ENCODE peak calls at places on chromosome 20, in five cellular contexts. One of them, this sample, is unnamed.

GRCh38 chr20:60761056-60761455 is 491.0 kb upstream of the CDH4 start:
- DNase-seq in NT2/D1: no peak
- DNase-seq in HepG2: no peak
- DNase-seq in H1: no peak
- DNase-seq in GM12878: no peak
- DNase-seq in this sample: no peak

GRCh38 chr20:31718952-31719643 is 3.6 kb downstream of the BCL2L1 start:
- DNase-seq in NT2/D1: no peak
- DNase-seq in HepG2: no peak
- DNase-seq in H1: no peak
- DNase-seq in GM12878: no peak
- DNase-seq in this sample: no peak

GRCh38 chr20:1822564-1823420 is 72.4 kb upstream of the SIRPA start:
- DNase-seq in NT2/D1: no peak
- DNase-seq in H1: no peak
- DNase-seq in HepG2: peak
- DNase-seq in GM12878: no peak
- DNase-seq in this sample: no peak

GRCh38 chr20:46307139-46307998 is 929 bp downstream of the CDH22 start:
- DNase-seq in GM12878: no peak
- DNase-seq in HepG2: peak
- DNase-seq in H1: peak
- DNase-seq in NT2/D1: peak
- DNase-seq in this sample: peak

GRCh38 chr20:57680934-57681914 is 28.6 kb downstream of the PMEPA1 start:
- DNase-seq in NT2/D1: no peak
- DNase-seq in GM12878: peak
- DNase-seq in H1: no peak
- DNase-seq in HepG2: no peak
- DNase-seq in this sample: no peak

GRCh38 chr20:58056021-58056591 is 172.3 kb downstream of the ANKRD60 start:
- DNase-seq in NT2/D1: no peak
- DNase-seq in HepG2: no peak
- DNase-seq in H1: peak
- DNase-seq in GM12878: no peak
- DNase-seq in this sample: no peak

GRCh38 chr20:3825526-3825925 is 5.2 kb downstream of the AP5S1 start:
- DNase-seq in GM12878: no peak
- DNase-seq in HepG2: peak
- DNase-seq in NT2/D1: no peak
- DNase-seq in H1: no peak
- DNase-seq in this sample: no peak

GRCh38 chr20:45098096-45098773 is 2.7 kb downstream of the KCNS1 start:
- DNase-seq in HepG2: no peak
- DNase-seq in NT2/D1: peak
- DNase-seq in H1: peak
- DNase-seq in GM12878: no peak
- DNase-seq in this sample: no peak

GRCh38 chr20:49687595-49688567 is 25.8 kb downstream of the B4GALT5 start:
- DNase-seq in H1: no peak
- DNase-seq in GM12878: no peak
- DNase-seq in HepG2: no peak
- DNase-seq in NT2/D1: no peak
- DNase-seq in this sample: no peak

GRCh38 chr20:3559231-3559630 is 88.4 kb downstream of the ATRN start:
- DNase-seq in HepG2: no peak
- DNase-seq in GM12878: no peak
- DNase-seq in NT2/D1: no peak
- DNase-seq in H1: no peak
- DNase-seq in this sample: no peak

GRCh38 chr20:13868331-13868730 is 83.5 kb downstream of the NDUFAF5 start:
- DNase-seq in GM12878: no peak
- DNase-seq in NT2/D1: no peak
- DNase-seq in H1: no peak
- DNase-seq in HepG2: no peak
- DNase-seq in this sample: no peak

GRCh38 chr20:18079756-18080353 is 22.1 kb upstream of the OVOL2 start:
- DNase-seq in H1: no peak
- DNase-seq in GM12878: no peak
- DNase-seq in HepG2: no peak
- DNase-seq in NT2/D1: no peak
- DNase-seq in this sample: no peak

GRCh38 chr20:46268131-46268611 is 40.1 kb downstream of the CDH22 start:
- DNase-seq in HepG2: no peak
- DNase-seq in H1: no peak
- DNase-seq in NT2/D1: no peak
- DNase-seq in GM12878: no peak
- DNase-seq in this sample: peak

GRCh38 chr20:47031821-47032220 is 137.2 kb downstream of the EYA2 start:
- DNase-seq in NT2/D1: peak
- DNase-seq in GM12878: no peak
- DNase-seq in H1: no peak
- DNase-seq in HepG2: no peak
- DNase-seq in this sample: no peak

GRCh38 chr20:9903048-9903651 is 64.3 kb upstream of the PAK5 start:
- DNase-seq in NT2/D1: peak
- DNase-seq in HepG2: peak
- DNase-seq in GM12878: no peak
- DNase-seq in H1: peak
- DNase-seq in this sample: peak

GRCh38 chr20:4956200-4956810 is 45.0 kb downstream of the SLC23A2 start:
- DNase-seq in HepG2: peak
- DNase-seq in NT2/D1: peak
- DNase-seq in H1: no peak
- DNase-seq in GM12878: no peak
- DNase-seq in this sample: no peak

GRCh38 chr20:62198931-62199330 is 16.1 kb downstream of the MTG2 start:
- DNase-seq in HepG2: no peak
- DNase-seq in NT2/D1: no peak
- DNase-seq in H1: no peak
- DNase-seq in GM12878: no peak
- DNase-seq in this sample: no peak
- TF ChIP-seq SUZ12 in HepG2: no peak
- TF ChIP-seq SUZ12 in NT2/D1: no peak
- TF ChIP-seq SUZ12 in H1: no peak
- TF ChIP-seq SUZ12 in GM12878: no peak
- TF ChIP-seq SUZ12 in this sample: no peak

GRCh38 chr20:11178946-11179654 is 505.3 kb upstream of the JAG1 start:
- DNase-seq in H1: no peak
- DNase-seq in GM12878: no peak
- DNase-seq in HepG2: peak
- DNase-seq in NT2/D1: no peak
- DNase-seq in this sample: no peak
- TF ChIP-seq SUZ12 in H1: no peak
- TF ChIP-seq SUZ12 in GM12878: no peak
- TF ChIP-seq SUZ12 in HepG2: no peak
- TF ChIP-seq SUZ12 in NT2/D1: no peak
- TF ChIP-seq SUZ12 in this sample: no peak

GRCh38 chr20:54132612-54133433 is 41.0 kb downstream of the CYP24A1 start:
- DNase-seq in H1: no peak
- DNase-seq in GM12878: no peak
- DNase-seq in NT2/D1: peak
- DNase-seq in HepG2: peak
- DNase-seq in this sample: no peak
- TF ChIP-seq SUZ12 in H1: no peak
- TF ChIP-seq SUZ12 in GM12878: no peak
- TF ChIP-seq SUZ12 in NT2/D1: no peak
- TF ChIP-seq SUZ12 in HepG2: peak
- TF ChIP-seq SUZ12 in this sample: no peak

GRCh38 chr20:16262594-16262993 is 310.7 kb downstream of the KIF16B start:
- DNase-seq in GM12878: no peak
- DNase-seq in NT2/D1: no peak
- DNase-seq in H1: no peak
- DNase-seq in HepG2: no peak
- DNase-seq in this sample: no peak

GRCh38 chr20:16260911-16261310 is 312.3 kb downstream of the KIF16B start:
- DNase-seq in HepG2: no peak
- DNase-seq in H1: no peak
- DNase-seq in GM12878: no peak
- DNase-seq in NT2/D1: no peak
- DNase-seq in this sample: no peak

GRCh38 chr20:16265334-16265733 is 307.9 kb downstream of the KIF16B start:
- DNase-seq in HepG2: no peak
- DNase-seq in H1: peak
- DNase-seq in GM12878: no peak
- DNase-seq in NT2/D1: no peak
- DNase-seq in this sample: no peak

GRCh38 chr20:16261733-16262277 is 311.4 kb downstream of the KIF16B start:
- DNase-seq in H1: no peak
- DNase-seq in HepG2: no peak
- DNase-seq in GM12878: no peak
- DNase-seq in NT2/D1: no peak
- DNase-seq in this sample: no peak

GRCh38 chr20:16263582-16263981 is 309.7 kb downstream of the KIF16B start:
- DNase-seq in HepG2: no peak
- DNase-seq in H1: no peak
- DNase-seq in GM12878: no peak
- DNase-seq in NT2/D1: no peak
- DNase-seq in this sample: no peak
- TF ChIP-seq SUZ12 in HepG2: no peak
- TF ChIP-seq SUZ12 in H1: no peak
- TF ChIP-seq SUZ12 in GM12878: no peak
- TF ChIP-seq SUZ12 in NT2/D1: no peak
- TF ChIP-seq SUZ12 in this sample: no peak

DNA sequence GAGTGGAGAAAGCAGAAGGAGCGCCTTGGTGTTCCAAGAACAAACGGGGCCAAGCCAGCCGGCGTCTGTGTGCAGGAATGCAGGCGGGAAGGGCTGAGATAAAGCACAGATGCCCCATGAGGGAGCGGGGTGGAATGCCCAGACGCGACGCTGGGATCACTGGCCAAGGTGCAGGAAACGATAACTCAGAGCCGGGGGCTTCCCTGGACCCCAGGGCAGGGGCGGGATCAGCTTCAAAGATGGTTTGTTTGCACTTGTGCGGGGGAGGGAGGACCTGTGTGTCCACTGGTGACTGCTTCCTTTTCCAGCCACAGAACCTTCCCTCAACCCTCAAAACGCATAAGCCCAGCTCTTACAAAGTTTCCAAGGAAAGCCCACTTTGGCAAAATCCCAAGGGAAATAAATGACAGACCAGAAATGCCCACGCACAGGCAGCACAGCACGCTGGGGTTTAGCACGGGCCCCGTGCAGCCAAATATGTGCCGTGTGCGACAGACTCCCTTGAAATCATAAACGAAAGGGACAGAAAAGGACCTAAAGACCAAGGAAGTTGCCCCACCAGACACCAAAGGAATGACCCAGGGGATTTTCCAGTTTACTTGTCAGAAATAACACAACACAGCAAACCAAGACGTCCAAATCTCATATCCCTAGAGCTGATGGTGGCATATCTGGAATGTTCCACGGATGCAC is 113.9 kb downstream of the NFATC2 start:
- DNase-seq in NT2/D1: no peak
- DNase-seq in HepG2: peak
- DNase-seq in H1: no peak
- DNase-seq in GM12878: no peak
- DNase-seq in this sample: no peak
- TF ChIP-seq SUZ12 in NT2/D1: no peak
- TF ChIP-seq SUZ12 in HepG2: no peak
- TF ChIP-seq SUZ12 in H1: no peak
- TF ChIP-seq SUZ12 in GM12878: no peak
- TF ChIP-seq SUZ12 in this sample: no peak

This sample was measured in HEK293T.